ENCODE peak calls at places on chromosomes 11 and 22, in ten cellular contexts. One of them, this sample, is unnamed.
A peak's percentile ranks its signal among the peaks of the same experiment; 100 is the strongest.

GRCh38 chr11:112694813-112695212 is 266.4 kb upstream of the NCAM1 start:
- DNase-seq in choroid plexus epithelial cell: peak; percentile 10
- DNase-seq in suprapubic skin: no peak
- DNase-seq in tibial nerve: no peak
- DNase-seq in keratinocyte: no peak
- DNase-seq in AG09319: no peak
- DNase-seq in natural killer cell: no peak
- DNase-seq in cardiac muscle cell: no peak
- DNase-seq in endothelial cell: no peak
- DNase-seq in colonic mucosa: no peak
- DNase-seq in this sample: no peak

GRCh38 chr11:1781593-1781975 is 17.9 kb upstream of the CTSD start:
- DNase-seq in suprapubic skin: no peak
- DNase-seq in endothelial cell: no peak
- DNase-seq in tibial nerve: no peak
- DNase-seq in natural killer cell: no peak
- DNase-seq in AG09319: no peak
- DNase-seq in colonic mucosa: no peak
- DNase-seq in keratinocyte: no peak
- DNase-seq in choroid plexus epithelial cell: no peak
- DNase-seq in cardiac muscle cell: no peak
- DNase-seq in this sample: no peak

GRCh38 chr22:50583294-50583865 is 731 bp upstream of the CHKB start:
- DNase-seq in keratinocyte: no peak
- DNase-seq in colonic mucosa: no peak
- DNase-seq in endothelial cell: no peak
- DNase-seq in suprapubic skin: peak; percentile 55
- DNase-seq in AG09319: no peak
- DNase-seq in cardiac muscle cell: no peak
- DNase-seq in natural killer cell: no peak
- DNase-seq in tibial nerve: no peak
- DNase-seq in choroid plexus epithelial cell: no peak
- DNase-seq in this sample: no peak

GRCh38 chr11:83910135-83910534 is 624.0 kb upstream of the CCDC90B start:
- DNase-seq in suprapubic skin: no peak
- DNase-seq in natural killer cell: no peak
- DNase-seq in tibial nerve: no peak
- DNase-seq in choroid plexus epithelial cell: no peak
- DNase-seq in endothelial cell: no peak
- DNase-seq in keratinocyte: no peak
- DNase-seq in AG09319: no peak
- DNase-seq in cardiac muscle cell: no peak
- DNase-seq in colonic mucosa: no peak
- DNase-seq in this sample: no peak

GRCh38 chr11:26943636-26944035 is 50.3 kb upstream of the FIBIN start:
- DNase-seq in natural killer cell: no peak
- DNase-seq in endothelial cell: no peak
- DNase-seq in cardiac muscle cell: no peak
- DNase-seq in AG09319: no peak
- DNase-seq in choroid plexus epithelial cell: no peak
- DNase-seq in tibial nerve: no peak
- DNase-seq in keratinocyte: no peak
- DNase-seq in colonic mucosa: no peak
- DNase-seq in suprapubic skin: no peak
- DNase-seq in this sample: no peak

GRCh38 chr11:69385466-69385820 is 91.5 kb downstream of the MYEOV start:
- DNase-seq in choroid plexus epithelial cell: no peak
- DNase-seq in suprapubic skin: no peak
- DNase-seq in cardiac muscle cell: no peak
- DNase-seq in tibial nerve: no peak
- DNase-seq in endothelial cell: no peak
- DNase-seq in AG09319: no peak
- DNase-seq in keratinocyte: no peak
- DNase-seq in natural killer cell: no peak
- DNase-seq in colonic mucosa: no peak
- DNase-seq in this sample: no peak

GRCh38 chr22:49929553-49929979 is 11.1 kb downstream of the CRELD2 start:
- DNase-seq in natural killer cell: peak; percentile 81
- DNase-seq in tibial nerve: no peak
- DNase-seq in cardiac muscle cell: peak; percentile 74
- DNase-seq in endothelial cell: peak; percentile 89
- DNase-seq in AG09319: no peak
- DNase-seq in suprapubic skin: no peak
- DNase-seq in choroid plexus epithelial cell: peak; percentile 30
- DNase-seq in keratinocyte: no peak
- DNase-seq in colonic mucosa: peak; percentile 63
- DNase-seq in this sample: peak; percentile 86

GRCh38 chr11:130181295-130182272 is 22.0 kb downstream of the ST14 start:
- DNase-seq in cardiac muscle cell: peak; percentile 56
- DNase-seq in keratinocyte: no peak
- DNase-seq in tibial nerve: no peak
- DNase-seq in choroid plexus epithelial cell: peak; percentile 81
- DNase-seq in natural killer cell: no peak
- DNase-seq in AG09319: peak; percentile 39
- DNase-seq in colonic mucosa: peak; percentile 87
- DNase-seq in endothelial cell: no peak
- DNase-seq in suprapubic skin: no peak
- DNase-seq in this sample: no peak

GRCh38 chr11:19664896-19665548 is 47.6 kb upstream of the NAV2 start:
- DNase-seq in choroid plexus epithelial cell: peak; percentile 50
- DNase-seq in natural killer cell: no peak
- DNase-seq in cardiac muscle cell: no peak
- DNase-seq in colonic mucosa: no peak
- DNase-seq in keratinocyte: no peak
- DNase-seq in AG09319: no peak
- DNase-seq in suprapubic skin: no peak
- DNase-seq in tibial nerve: no peak
- DNase-seq in endothelial cell: no peak
- DNase-seq in this sample: no peak

DNA sequence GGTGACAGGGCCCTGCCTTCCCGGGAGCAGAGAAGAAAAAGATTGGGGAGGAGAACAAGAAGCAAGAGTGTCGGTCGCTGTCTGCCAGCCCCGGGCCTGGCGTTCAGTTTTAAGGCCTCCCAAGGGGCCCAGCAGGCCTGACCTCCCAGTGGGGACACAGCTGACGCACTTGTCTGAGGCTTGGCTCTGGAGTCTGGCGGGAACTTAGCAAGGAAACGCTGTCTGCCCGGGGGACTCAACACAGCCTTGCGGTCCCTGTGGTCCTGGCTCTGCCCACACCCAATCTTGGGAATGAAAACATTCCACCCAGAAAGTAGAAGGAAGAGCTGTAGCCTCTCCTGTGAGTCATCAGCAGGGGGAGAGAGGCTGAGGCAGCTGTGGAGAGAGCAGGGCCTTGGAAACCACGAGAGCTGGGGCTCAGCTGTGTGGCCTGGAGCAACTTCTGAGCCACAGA is 54.4 kb downstream of the TRAF6 start:
- DNase-seq in choroid plexus epithelial cell: peak; percentile 97
- DNase-seq in AG09319: peak; percentile 79
- DNase-seq in tibial nerve: peak; percentile 45
- DNase-seq in colonic mucosa: no peak
- DNase-seq in cardiac muscle cell: peak; percentile 18
- DNase-seq in natural killer cell: no peak
- DNase-seq in keratinocyte: peak; percentile 53
- DNase-seq in endothelial cell: no peak
- DNase-seq in suprapubic skin: peak; percentile 85
- DNase-seq in this sample: no peak
- TF ChIP-seq CTCF in choroid plexus epithelial cell: peak; percentile 34
- TF ChIP-seq CTCF in AG09319: no peak
- TF ChIP-seq CTCF in tibial nerve: no peak
- TF ChIP-seq CTCF in colonic mucosa: no peak
- TF ChIP-seq CTCF in cardiac muscle cell: no peak
- TF ChIP-seq CTCF in natural killer cell: no peak
- TF ChIP-seq CTCF in keratinocyte: no peak
- TF ChIP-seq CTCF in endothelial cell: no peak
- TF ChIP-seq CTCF in suprapubic skin: no peak
- TF ChIP-seq CTCF in this sample: no peak

GRCh38 chr11:104883342-104883741 is 14.9 kb downstream of the CASP12 start:
- DNase-seq in AG09319: no peak
- DNase-seq in natural killer cell: no peak
- DNase-seq in endothelial cell: no peak
- DNase-seq in colonic mucosa: no peak
- DNase-seq in cardiac muscle cell: no peak
- DNase-seq in tibial nerve: no peak
- DNase-seq in choroid plexus epithelial cell: no peak
- DNase-seq in keratinocyte: no peak
- DNase-seq in suprapubic skin: no peak
- DNase-seq in this sample: no peak

GRCh38 chr11:104881117-104881794 is 17.0 kb downstream of the CASP12 start:
- DNase-seq in natural killer cell: no peak
- DNase-seq in cardiac muscle cell: no peak
- DNase-seq in endothelial cell: no peak
- DNase-seq in suprapubic skin: no peak
- DNase-seq in colonic mucosa: no peak
- DNase-seq in tibial nerve: no peak
- DNase-seq in keratinocyte: no peak
- DNase-seq in choroid plexus epithelial cell: no peak
- DNase-seq in AG09319: no peak
- DNase-seq in this sample: no peak

GRCh38 chr11:104876324-104876723 is 21.9 kb downstream of the CASP12 start:
- DNase-seq in suprapubic skin: no peak
- DNase-seq in cardiac muscle cell: no peak
- DNase-seq in keratinocyte: no peak
- DNase-seq in natural killer cell: no peak
- DNase-seq in tibial nerve: no peak
- DNase-seq in AG09319: no peak
- DNase-seq in choroid plexus epithelial cell: no peak
- DNase-seq in endothelial cell: no peak
- DNase-seq in colonic mucosa: no peak
- DNase-seq in this sample: no peak

GRCh38 chr11:104876838-104877500 is 21.3 kb downstream of the CASP12 start:
- DNase-seq in AG09319: no peak
- DNase-seq in colonic mucosa: no peak
- DNase-seq in tibial nerve: no peak
- DNase-seq in natural killer cell: no peak
- DNase-seq in choroid plexus epithelial cell: no peak
- DNase-seq in cardiac muscle cell: no peak
- DNase-seq in suprapubic skin: no peak
- DNase-seq in endothelial cell: no peak
- DNase-seq in keratinocyte: no peak
- DNase-seq in this sample: no peak

GRCh38 chr11:104879514-104880190 is 18.6 kb downstream of the CASP12 start:
- DNase-seq in keratinocyte: no peak
- DNase-seq in AG09319: no peak
- DNase-seq in tibial nerve: no peak
- DNase-seq in choroid plexus epithelial cell: no peak
- DNase-seq in endothelial cell: no peak
- DNase-seq in colonic mucosa: no peak
- DNase-seq in natural killer cell: no peak
- DNase-seq in suprapubic skin: no peak
- DNase-seq in cardiac muscle cell: no peak
- DNase-seq in this sample: no peak
- TF ChIP-seq CTCF in keratinocyte: no peak
- TF ChIP-seq CTCF in AG09319: no peak
- TF ChIP-seq CTCF in tibial nerve: no peak
- TF ChIP-seq CTCF in choroid plexus epithelial cell: no peak
- TF ChIP-seq CTCF in endothelial cell: no peak
- TF ChIP-seq CTCF in colonic mucosa: no peak
- TF ChIP-seq CTCF in natural killer cell: no peak
- TF ChIP-seq CTCF in suprapubic skin: no peak
- TF ChIP-seq CTCF in cardiac muscle cell: no peak
- TF ChIP-seq CTCF in this sample: no peak

GRCh38 chr11:101003468-101003867 is 126.1 kb downstream of the PGR start:
- DNase-seq in keratinocyte: no peak
- DNase-seq in endothelial cell: no peak
- DNase-seq in natural killer cell: no peak
- DNase-seq in AG09319: no peak
- DNase-seq in colonic mucosa: no peak
- DNase-seq in suprapubic skin: no peak
- DNase-seq in tibial nerve: no peak
- DNase-seq in choroid plexus epithelial cell: no peak
- DNase-seq in cardiac muscle cell: no peak
- DNase-seq in this sample: no peak
- TF ChIP-seq CTCF in keratinocyte: no peak
- TF ChIP-seq CTCF in endothelial cell: no peak
- TF ChIP-seq CTCF in natural killer cell: no peak
- TF ChIP-seq CTCF in AG09319: peak; percentile 2
- TF ChIP-seq CTCF in colonic mucosa: no peak
- TF ChIP-seq CTCF in suprapubic skin: no peak
- TF ChIP-seq CTCF in tibial nerve: no peak
- TF ChIP-seq CTCF in choroid plexus epithelial cell: peak; percentile 4
- TF ChIP-seq CTCF in cardiac muscle cell: no peak
- TF ChIP-seq CTCF in this sample: no peak

GRCh38 chr11:71565263-71565662 is at the start of gene KRTAP5-10:
- DNase-seq in natural killer cell: no peak
- DNase-seq in keratinocyte: no peak
- DNase-seq in suprapubic skin: no peak
- DNase-seq in tibial nerve: no peak
- DNase-seq in choroid plexus epithelial cell: no peak
- DNase-seq in endothelial cell: no peak
- DNase-seq in cardiac muscle cell: no peak
- DNase-seq in AG09319: no peak
- DNase-seq in colonic mucosa: no peak
- DNase-seq in this sample: no peak

GRCh38 chr11:71564430-71564829 is 933 bp upstream of the KRTAP5-10 start:
- DNase-seq in tibial nerve: no peak
- DNase-seq in endothelial cell: no peak
- DNase-seq in keratinocyte: no peak
- DNase-seq in suprapubic skin: no peak
- DNase-seq in colonic mucosa: no peak
- DNase-seq in cardiac muscle cell: no peak
- DNase-seq in AG09319: no peak
- DNase-seq in choroid plexus epithelial cell: no peak
- DNase-seq in natural killer cell: no peak
- DNase-seq in this sample: no peak

GRCh38 chr11:71562120-71562519 is 3.2 kb upstream of the KRTAP5-10 start:
- DNase-seq in cardiac muscle cell: no peak
- DNase-seq in natural killer cell: no peak
- DNase-seq in suprapubic skin: no peak
- DNase-seq in endothelial cell: no peak
- DNase-seq in AG09319: no peak
- DNase-seq in keratinocyte: no peak
- DNase-seq in choroid plexus epithelial cell: no peak
- DNase-seq in colonic mucosa: no peak
- DNase-seq in tibial nerve: no peak
- DNase-seq in this sample: no peak

GRCh38 chr11:71566081-71566620 is 788 bp downstream of the KRTAP5-10 start:
- DNase-seq in keratinocyte: no peak
- DNase-seq in choroid plexus epithelial cell: no peak
- DNase-seq in cardiac muscle cell: no peak
- DNase-seq in natural killer cell: no peak
- DNase-seq in tibial nerve: no peak
- DNase-seq in AG09319: no peak
- DNase-seq in endothelial cell: no peak
- DNase-seq in colonic mucosa: peak; percentile 27
- DNase-seq in suprapubic skin: no peak
- DNase-seq in this sample: no peak

GRCh38 chr11:71563401-71563800 is 2.0 kb upstream of the KRTAP5-10 start:
- DNase-seq in choroid plexus epithelial cell: peak; percentile 78
- DNase-seq in tibial nerve: no peak
- DNase-seq in suprapubic skin: no peak
- DNase-seq in colonic mucosa: peak; percentile 25
- DNase-seq in natural killer cell: no peak
- DNase-seq in endothelial cell: peak; percentile 59
- DNase-seq in keratinocyte: no peak
- DNase-seq in AG09319: peak; percentile 7
- DNase-seq in cardiac muscle cell: peak; percentile 62
- DNase-seq in this sample: no peak
- TF ChIP-seq CTCF in choroid plexus epithelial cell: peak; percentile 72
- TF ChIP-seq CTCF in tibial nerve: no peak
- TF ChIP-seq CTCF in suprapubic skin: no peak
- TF ChIP-seq CTCF in colonic mucosa: peak; percentile 40
- TF ChIP-seq CTCF in natural killer cell: no peak
- TF ChIP-seq CTCF in endothelial cell: peak; percentile 33
- TF ChIP-seq CTCF in keratinocyte: peak; percentile 22
- TF ChIP-seq CTCF in AG09319: peak; percentile 29
- TF ChIP-seq CTCF in cardiac muscle cell: peak; percentile 57
- TF ChIP-seq CTCF in this sample: peak; percentile 57

This sample was measured in progenitor cell of endocrine pancreas.